ENCODE peak calls at places on chromosomes 16 and 17, in four cellular contexts. A is uterus, W is ovary, S is tibial nerve. O is an unnamed sample.

GRCh38 chr17:27244481-27245223 is 49.3 kb upstream of the WSB1 start:
- DNase-seq in W (peak), S (peak), A (peak), O (peak)

GRCh38 chr16:53944026-53944425 is 240.1 kb downstream of the FTO start:
- DNase-seq in S (no peak), W (no peak), A (no peak), O (no peak)

GRCh38 chr17:21756856-21757619 is 64.7 kb downstream of the KCNJ18 start:
- DNase-seq in A (no peak), W (no peak), S (no peak), O (no peak)

GRCh38 chr16:67801889-67802288 is 4.5 kb downstream of the RANBP10 start:
- DNase-seq in A (no peak), W (no peak), S (no peak), O (no peak)

GRCh38 chr16:22948058-22948602 is 134.2 kb downstream of the HS3ST2 start:
- DNase-seq in W (no peak), A (no peak), S (no peak), O (no peak)

GRCh38 chr16:11470676-11471415 is 115.9 kb downstream of the LITAF start:
- DNase-seq in A (no peak), S (no peak), W (no peak), O (no peak)

GRCh38 chr16:69040144-69040909 is 65.1 kb upstream of the HAS3 start:
- DNase-seq in S (no peak), W (no peak), A (no peak), O (no peak)

GRCh38 chr16:106623-107324 is 28.7 kb downstream of the MPG start:
- DNase-seq in A (peak), W (peak), S (no peak), O (peak)

GRCh38 chr16:1159973-1160772 is 7.3 kb downstream of the CACNA1H start:
- DNase-seq in W (peak), A (peak), S (no peak), O (no peak)

GRCh38 chr17:82937411-82938371 is 97.9 kb upstream of the ZNF750 start:
- DNase-seq in S (no peak), A (peak), W (peak), O (no peak)

GRCh38 chr16:53341787-53342186 is 92.5 kb upstream of the RBL2 start:
- DNase-seq in W (no peak), A (no peak), S (no peak), O (no peak)

GRCh38 chr17:48330386-48330785 is 99.6 kb downstream of the SKAP1 start:
- DNase-seq in W (no peak), S (no peak), A (no peak), O (no peak)

GRCh38 chr17:76365256-76365903 is 11.7 kb upstream of the PRPSAP1 start:
- DNase-seq in W (no peak), A (no peak), S (no peak), O (no peak)

GRCh38 chr16:26672206-26672605 is 394.5 kb upstream of the C16orf82 start:
- DNase-seq in A (no peak), W (no peak), S (no peak), O (no peak)

GRCh38 chr17:12302711-12303110 is 282.0 kb downstream of the MAP2K4 start:
- DNase-seq in S (no peak), A (no peak), W (no peak), O (no peak)

GRCh38 chr16:56769674-56770073 is 39.7 kb downstream of the NUP93 start:
- DNase-seq in A (no peak), W (no peak), S (no peak), O (no peak)

GRCh38 chr17:32429598-32429997 is 14.7 kb upstream of the PSMD11 start:
- DNase-seq in W (no peak), S (no peak), A (no peak), O (no peak)

GRCh38 chr17:39095309-39095686 is 56.1 kb downstream of the PLXDC1 start:
- DNase-seq in S (no peak), A (peak), W (no peak), O (no peak)

GRCh38 chr16:56814537-56815432 is 50.2 kb upstream of the SLC12A3 start:
- DNase-seq in A (no peak), W (no peak), S (no peak), O (no peak)

GRCh38 chr17:59619313-59620063 is at the start of gene CLTC:
- DNase-seq in A (peak), W (peak), S (peak), O (peak)

GRCh38 chr16:70548936-70549335 is 25.3 kb downstream of the SF3B3 start:
- DNase-seq in W (no peak), A (no peak), S (no peak), O (no peak)

GRCh38 chr16:22641030-22641671 is 130.5 kb downstream of the NPIPB5 start:
- DNase-seq in A (no peak), S (no peak), W (no peak), O (no peak)

GRCh38 chr17:32111141-32111771 is 31.0 kb upstream of the RHOT1 start:
- DNase-seq in S (peak), W (peak), A (peak), O (peak)

GRCh38 chr16:177394-177822 is 928 bp downstream of the HBA1 start:
- DNase-seq in W (no peak), A (no peak), S (no peak), O (no peak)

GRCh38 chr16:87754535-87754934 is 11.3 kb downstream of the KLHDC4 start:
- DNase-seq in A (no peak), W (no peak), S (no peak), O (no peak)

GRCh38 chr17:46769531-46770438 is 48.7 kb downstream of the WNT3 start:
- DNase-seq in W (no peak), A (no peak), S (no peak), O (no peak)

DNA sequence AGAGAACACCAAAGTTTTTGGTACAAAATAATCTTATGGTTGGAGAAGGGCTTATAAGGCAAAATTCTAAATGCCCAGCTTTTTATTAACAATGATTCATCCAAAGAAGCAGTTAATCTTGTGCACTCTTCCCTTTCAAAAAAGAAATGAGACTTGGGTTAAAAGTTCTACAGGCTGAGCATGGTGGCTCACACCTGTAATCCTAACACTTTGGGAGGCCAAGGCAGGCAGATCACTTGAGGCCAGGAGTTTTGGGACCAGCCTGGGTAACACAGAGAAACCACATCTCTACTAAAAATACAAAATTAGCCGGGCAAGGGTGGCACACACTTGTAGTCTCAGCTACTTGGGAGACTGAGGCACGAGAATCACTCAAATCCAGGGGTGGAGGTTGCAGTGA is 4.5 kb downstream of the SRSF1 start:
- DNase-seq in S (no peak), W (no peak), A (no peak), O (no peak)
- H3K27ac ChIP-seq in S (no peak), W (no peak), A (no peak), O (peak)

DNA sequence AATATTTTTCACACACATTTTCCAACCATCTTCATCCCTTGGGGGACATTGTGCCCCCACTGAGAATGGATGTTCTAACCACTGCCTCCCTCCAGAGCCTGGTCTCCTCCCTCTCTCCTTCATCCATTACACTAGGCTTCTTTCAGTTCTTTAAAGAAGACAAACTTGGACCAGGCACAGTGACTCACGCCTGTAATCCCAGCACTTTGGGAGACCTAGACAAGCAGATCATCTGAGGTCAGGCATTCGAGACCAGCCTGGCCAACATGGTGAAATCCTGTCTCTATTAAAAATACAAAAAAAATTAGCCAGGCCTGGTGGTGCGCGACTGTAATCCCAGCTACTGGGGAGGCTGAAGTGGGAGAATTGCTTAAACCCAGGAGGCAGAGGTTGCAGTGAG is 6.5 kb downstream of the ALOX15 start:
- DNase-seq in S (no peak), W (no peak), A (no peak), O (no peak)
- H3K4me3 ChIP-seq in S (no peak), W (no peak), A (no peak), O (no peak)

DNA sequence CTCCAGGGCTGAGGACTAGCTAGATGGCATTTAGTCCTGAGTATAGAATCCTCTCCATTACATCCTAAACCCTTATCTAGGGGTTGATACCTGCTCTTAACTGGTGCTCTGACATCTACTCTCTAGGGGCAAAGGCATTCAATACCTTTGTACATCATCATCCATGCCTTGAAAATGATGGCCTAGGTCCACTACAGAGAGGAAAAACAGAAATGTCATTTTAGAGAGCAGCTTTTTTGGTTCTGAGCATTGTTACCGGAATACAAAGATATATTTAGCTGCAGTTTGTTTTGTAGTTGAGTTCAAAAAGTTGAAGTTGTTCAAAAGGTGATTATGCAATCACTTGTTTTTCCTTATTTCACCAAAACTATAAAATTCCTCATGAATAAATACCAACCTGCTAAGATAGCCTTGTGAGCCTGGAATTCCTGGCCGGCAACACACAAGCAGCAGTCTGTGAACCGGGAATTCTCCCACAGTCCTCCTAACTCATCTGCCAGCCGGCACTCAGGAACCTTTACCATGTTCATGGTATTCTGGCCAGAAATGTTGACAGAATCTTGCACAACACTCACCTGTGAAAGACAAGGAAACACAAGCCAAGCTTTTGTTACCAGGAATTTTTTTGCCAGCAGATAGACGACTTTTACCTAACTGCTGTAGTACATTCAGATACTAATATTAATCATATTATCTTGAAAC is 35.4 kb downstream of the NXPH3 start:
- DNase-seq in S (no peak), W (peak), A (peak), O (no peak)
- H3K27ac ChIP-seq in S (peak), W (no peak), A (peak), O (no peak)

GRCh38 chr17:17722906-17723353 is 41.7 kb downstream of the RAI1 start:
- DNase-seq in W (no peak), A (no peak), S (no peak), O (no peak)

GRCh38 chr17:17724991-17725852 is 44.0 kb downstream of the RAI1 start:
- DNase-seq in A (no peak), S (no peak), W (peak), O (no peak)

GRCh38 chr17:17722081-17722905 is 41.0 kb downstream of the RAI1 start:
- DNase-seq in S (no peak), W (no peak), A (no peak), O (no peak)

GRCh38 chr17:17724307-17724921 is 43.2 kb downstream of the RAI1 start:
- DNase-seq in S (no peak), W (peak), A (no peak), O (no peak)

DNA sequence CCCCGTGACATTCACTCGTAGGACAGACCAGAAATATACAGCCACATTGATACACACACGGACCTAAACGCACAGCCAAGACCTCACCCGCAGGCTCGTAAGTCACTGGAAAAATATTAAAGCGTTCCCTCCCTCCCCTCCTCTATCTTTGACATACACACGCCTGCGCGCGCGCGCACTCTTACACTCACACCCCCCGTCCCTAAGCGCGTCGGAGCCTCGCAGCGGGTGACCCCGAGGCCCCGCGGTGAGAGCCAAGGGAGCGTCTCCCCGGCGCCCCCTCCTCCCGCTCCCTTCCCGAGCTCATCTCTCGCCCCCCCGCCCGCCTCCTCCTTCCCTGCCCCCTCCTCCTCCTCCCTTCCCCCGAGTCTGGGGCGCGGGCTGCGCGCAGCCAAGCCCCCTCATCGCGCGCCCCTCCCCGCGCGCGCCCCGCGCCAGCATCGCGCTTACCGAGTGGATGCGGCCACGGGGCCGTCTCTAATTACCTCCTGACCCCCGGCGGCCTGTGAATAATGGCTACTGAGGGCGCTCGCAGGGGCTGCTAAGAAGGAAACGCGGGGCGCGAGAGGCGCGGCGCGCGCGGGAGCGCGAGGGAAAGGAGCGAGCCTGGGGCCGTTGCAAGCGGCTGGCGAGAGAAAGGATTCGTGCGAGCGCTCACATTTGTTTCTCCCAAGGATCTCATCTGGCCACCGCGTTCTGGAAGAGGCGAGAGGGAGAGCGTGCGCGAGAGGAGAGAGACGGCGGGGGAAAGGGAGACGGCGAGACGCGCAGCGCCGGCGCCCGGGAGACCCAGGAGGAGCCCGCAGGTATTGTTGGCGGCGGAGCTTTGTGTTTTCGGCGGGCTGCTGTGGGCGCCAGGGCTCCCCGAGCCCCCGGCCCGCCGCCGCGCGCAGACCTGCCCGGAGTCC is 42.4 kb downstream of the RAI1 start:
- DNase-seq in A (no peak), S (no peak), W (no peak), O (peak)
- H3K4me3 ChIP-seq in A (peak), S (peak), W (peak), O (peak)

GRCh38 chr17:72095316-72095715 is 25.5 kb upstream of the SOX9 start:
- DNase-seq in S (no peak), A (no peak), W (no peak), O (no peak)

GRCh38 chr17:72090108-72090507 is 30.7 kb upstream of the SOX9 start:
- DNase-seq in W (no peak), S (no peak), A (no peak), O (no peak)

GRCh38 chr17:72089453-72089987 is 31.3 kb upstream of the SOX9 start:
- DNase-seq in A (no peak), S (no peak), W (no peak), O (no peak)

GRCh38 chr17:72097144-72097543 is 23.7 kb upstream of the SOX9 start:
- DNase-seq in A (no peak), W (no peak), S (no peak), O (no peak)

GRCh38 chr17:72092710-72093322 is 28.0 kb upstream of the SOX9 start:
- DNase-seq in S (no peak), W (no peak), A (no peak), O (no peak)
- H3K27ac ChIP-seq in S (no peak), W (no peak), A (no peak), O (no peak)

DNA sequence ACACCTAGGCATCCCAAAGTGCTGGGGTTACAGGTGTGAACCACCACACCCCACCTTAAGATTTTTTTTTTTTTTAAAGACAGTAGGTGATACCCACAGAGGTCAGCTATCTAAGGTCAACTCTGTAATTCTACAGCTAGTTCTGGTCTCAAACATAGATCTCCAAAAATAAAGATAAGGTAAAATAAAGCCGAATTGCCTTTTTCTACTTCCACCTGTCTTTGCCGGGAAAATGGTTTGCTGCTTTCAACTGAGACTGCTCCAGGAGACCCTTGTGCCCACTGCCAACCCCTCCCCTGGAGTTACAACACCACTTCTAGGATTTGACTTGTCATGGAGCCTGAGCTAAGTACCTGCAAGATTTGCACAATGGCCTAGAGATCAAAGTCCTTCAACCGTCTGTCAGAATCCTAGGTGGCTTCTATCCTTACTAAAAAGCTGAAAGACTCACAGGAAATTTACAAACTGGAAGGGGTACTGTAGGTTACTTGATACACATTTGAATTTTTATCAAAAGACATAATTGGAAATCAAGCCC is 4.7 kb upstream of the CNOT1 start:
- DNase-seq in A (no peak), S (no peak), W (no peak), O (no peak)
- H3K4me3 ChIP-seq in A (no peak), S (no peak), W (no peak), O (no peak)

GRCh38 chr17:35539659-35540026 is 2.2 kb upstream of the SLFN12L start:
- DNase-seq in A (no peak), S (no peak), W (no peak), O (no peak)
- H3K27ac ChIP-seq in A (no peak), S (peak), W (no peak), O (peak)

GRCh38 chr17:55728361-55728760 is 5.7 kb upstream of the TMEM100 start:
- DNase-seq in S (no peak), A (no peak), W (no peak), O (no peak)
- H3K4me3 ChIP-seq in S (no peak), A (no peak), W (no peak), O (no peak)

GRCh38 chr16:81996664-81997529 is 14.4 kb downstream of the SDR42E1 start:
- DNase-seq in S (no peak), A (peak), W (no peak), O (no peak)
- H3K27ac ChIP-seq in S (no peak), A (peak), W (no peak), O (no peak)

DNA sequence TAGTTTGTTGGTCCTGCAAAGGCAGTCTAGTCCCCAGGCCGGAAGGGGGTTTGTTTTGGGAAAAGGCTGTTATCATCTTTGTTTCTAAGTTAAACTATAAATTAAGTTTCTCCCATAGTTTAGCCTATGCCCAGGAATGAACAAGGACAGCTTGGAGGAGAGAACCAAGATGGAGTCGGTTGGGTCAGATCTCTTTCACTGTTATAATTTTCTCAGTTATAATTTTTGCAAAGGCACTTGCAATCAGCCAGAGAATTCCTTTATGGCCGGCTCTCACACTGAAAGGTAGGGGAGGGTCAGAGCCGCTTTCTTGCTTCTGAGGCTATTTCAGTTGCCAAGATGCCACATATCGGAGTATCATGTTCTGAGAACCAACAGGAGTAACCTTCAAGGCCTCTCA is 59.2 kb upstream of the ATF7IP2 start:
- DNase-seq in S (no peak), W (no peak), A (no peak), O (no peak)
- H3K4me3 ChIP-seq in S (no peak), W (no peak), A (no peak), O (no peak)